ENCODE peak calls at places on chromosomes 13 and 19, in eight cellular contexts. C is T-helper 1 cell, S is right cardiac atrium, H is mesendoderm, U is tibial artery, Q is transverse colon, R is left lung, A is vagina. L is an unnamed sample.

GRCh38 chr13:95678967-95679366 is 2.0 kb downstream of the DNAJC3 start:
- DNase-seq in C (no peak), S (no peak), H (no peak), U (no peak), Q (no peak), R (no peak), A (no peak), L (no peak)

GRCh38 chr19:44643605-44644390 is at the start of gene PVR:
- DNase-seq in C (no peak), S (peak), H (peak), U (peak), Q (peak), R (peak), A (no peak), L (no peak)

GRCh38 chr13:76043882-76044281 is 407.8 kb downstream of the LMO7 start:
- DNase-seq in C (no peak), S (no peak), H (no peak), U (no peak), Q (no peak), R (no peak), A (no peak), L (no peak)

GRCh38 chr19:51598159-51598915 is 27.3 kb downstream of the ZNF175 start:
- DNase-seq in C (no peak), S (no peak), H (no peak), U (no peak), Q (no peak), R (peak), A (no peak), L (no peak)

GRCh38 chr13:39016789-39017188 is 21.1 kb downstream of the PROSER1 start:
- DNase-seq in C (no peak), S (no peak), H (peak), U (no peak), Q (peak), R (no peak), A (no peak), L (no peak)

GRCh38 chr13:110756268-110756667 is 42.8 kb downstream of the ING1 start:
- DNase-seq in C (no peak), S (no peak), H (peak), U (no peak), Q (no peak), R (no peak), A (no peak), L (no peak)

GRCh38 chr19:36547001-36547732 is 19.1 kb upstream of the ZNF260 start:
- DNase-seq in C (no peak), S (no peak), H (peak), U (no peak), Q (no peak), R (no peak), A (no peak), L (no peak)

GRCh38 chr19:7888145-7888825 is at the start of gene LRRC8E:
- DNase-seq in C (no peak), S (no peak), H (peak), U (no peak), Q (peak), R (peak), A (no peak), L (no peak)

GRCh38 chr19:55544776-55545439 is 435 bp downstream of the SBK3 start:
- DNase-seq in C (no peak), S (peak), H (no peak), U (no peak), Q (no peak), R (no peak), A (no peak), L (no peak)

GRCh38 chr13:29140277-29140676 is 320.1 kb downstream of the MTUS2 start:
- DNase-seq in C (no peak), S (peak), H (peak), U (no peak), Q (no peak), R (no peak), A (no peak), L (no peak)

GRCh38 chr19:17522988-17523872 is 11.8 kb downstream of the PGLS start:
- DNase-seq in C (no peak), S (peak), H (no peak), U (peak), Q (peak), R (peak), A (no peak), L (peak)

GRCh38 chr13:111937763-111938375 is 129.1 kb upstream of the SOX1 start:
- DNase-seq in C (no peak), S (no peak), H (no peak), U (no peak), Q (no peak), R (no peak), A (peak), L (no peak)

GRCh38 chr13:112014857-112015256 is 52.1 kb upstream of the SOX1 start:
- DNase-seq in C (no peak), S (no peak), H (peak), U (no peak), Q (no peak), R (no peak), A (no peak), L (no peak)

GRCh38 chr13:27006519-27007161 is 165.0 kb downstream of the USP12 start:
- DNase-seq in C (no peak), S (peak), H (peak), U (no peak), Q (peak), R (peak), A (peak), L (no peak)

GRCh38 chr19:679418-680286 is 3.5 kb downstream of the FSTL3 start:
- DNase-seq in C (no peak), S (peak), H (peak), U (peak), Q (peak), R (peak), A (no peak), L (no peak)

GRCh38 chr13:95707442-95708389 is 30.8 kb downstream of the DNAJC3 start:
- DNase-seq in C (no peak), S (no peak), H (no peak), U (no peak), Q (no peak), R (no peak), A (no peak), L (no peak)

GRCh38 chr13:22127277-22128143 is 456.6 kb downstream of the FGF9 start:
- DNase-seq in C (no peak), S (no peak), H (no peak), U (no peak), Q (no peak), R (no peak), A (no peak), L (no peak)

GRCh38 chr13:33728271-33729037 is 89.5 kb upstream of the RFC3 start:
- DNase-seq in C (no peak), S (peak), H (no peak), U (no peak), Q (peak), R (no peak), A (no peak), L (no peak)

GRCh38 chr13:44458313-44458975 is 84.8 kb downstream of the SERP2 start:
- DNase-seq in C (no peak), S (no peak), H (no peak), U (no peak), Q (no peak), R (no peak), A (no peak), L (no peak)

GRCh38 chr13:35524192-35524591 is 47.7 kb upstream of the MAB21L1 start:
- DNase-seq in C (no peak), S (no peak), H (no peak), U (no peak), Q (no peak), R (no peak), A (no peak), L (no peak)

GRCh38 chr13:47457631-47458030 is 543.4 kb downstream of the SUCLA2 start:
- DNase-seq in C (no peak), S (no peak), H (no peak), U (no peak), Q (no peak), R (no peak), A (no peak), L (no peak)

GRCh38 chr13:107675847-107676550 is 539.3 kb downstream of the LIG4 start:
- DNase-seq in C (no peak), S (no peak), H (no peak), U (no peak), Q (no peak), R (no peak), A (no peak), L (no peak)

GRCh38 chr13:107992542-107992941 is 222.8 kb downstream of the LIG4 start:
- DNase-seq in C (no peak), S (no peak), H (no peak), U (no peak), Q (no peak), R (no peak), A (no peak), L (no peak)

GRCh38 chr13:30870916-30871712 is 35.0 kb upstream of the MEDAG start:
- DNase-seq in C (no peak), S (no peak), H (no peak), U (no peak), Q (no peak), R (no peak), A (peak), L (no peak)

GRCh38 chr13:113917523-113918371 is 53.9 kb upstream of the GAS6 start:
- DNase-seq in C (no peak), S (no peak), H (no peak), U (peak), Q (no peak), R (no peak), A (peak), L (no peak)

GRCh38 chr13:47598340-47598911 is 402.6 kb downstream of the SUCLA2 start:
- DNase-seq in C (no peak), S (no peak), H (peak), U (no peak), Q (no peak), R (no peak), A (no peak), L (no peak)

GRCh38 chr13:38262211-38262610 is 87.4 kb upstream of the UFM1 start:
- DNase-seq in C (no peak), S (no peak), H (no peak), U (no peak), Q (no peak), R (no peak), A (no peak), L (no peak)

GRCh38 chr13:44451109-44451508 is 77.5 kb downstream of the SERP2 start:
- DNase-seq in C (no peak), S (no peak), H (no peak), U (no peak), Q (no peak), R (no peak), A (no peak), L (no peak)

GRCh38 chr19:31583148-31583547 is 233.9 kb upstream of the TSHZ3 start:
- DNase-seq in C (no peak), S (no peak), H (no peak), U (no peak), Q (no peak), R (no peak), A (no peak), L (no peak)

GRCh38 chr19:10010247-10010691 is at the start of gene COL5A3:
- DNase-seq in C (no peak), S (peak), H (no peak), U (peak), Q (peak), R (peak), A (no peak), L (no peak)

GRCh38 chr19:35117791-35118190 is 2.2 kb downstream of the FXYD3 start:
- DNase-seq in C (no peak), S (peak), H (no peak), U (no peak), Q (peak), R (no peak), A (no peak), L (no peak)

GRCh38 chr13:109794095-109794494 is 7.7 kb upstream of the IRS2 start:
- DNase-seq in C (no peak), S (peak), H (peak), U (no peak), Q (no peak), R (no peak), A (no peak), L (no peak)

GRCh38 chr19:11421607-11422098 is 2.5 kb upstream of the RGL3 start:
- DNase-seq in C (no peak), S (peak), H (peak), U (peak), Q (peak), R (peak), A (no peak), L (no peak)

GRCh38 chr19:31316201-31316951 is 32.9 kb downstream of the TSHZ3 start:
- DNase-seq in C (no peak), S (peak), H (peak), U (no peak), Q (peak), R (no peak), A (no peak), L (no peak)

GRCh38 chr19:39032164-39032918 is at the start of gene FBXO27:
- DNase-seq in C (peak), S (peak), H (peak), U (no peak), Q (peak), R (peak), A (no peak), L (no peak)

GRCh38 chr13:26183416-26183815 is 38.7 kb downstream of the RNF6 start:
- DNase-seq in C (no peak), S (no peak), H (no peak), U (no peak), Q (no peak), R (no peak), A (no peak), L (no peak)

L was measured in NK-92 treated with Interleukin-12 subunit alpha and Interleukin-12 subunit beta, amount 100 ng/mL, for 24 hours.